ENCODE peak calls at places on chromosome 6, in nine cellular contexts. X, Q, C, S, Z, J, G, B and K are unnamed samples. For H3K4me1, the result is how much of the 10 kb centered on the place peaks cover.

GRCh38 chr6:10373642-10374359 is 41.1 kb downstream of the TFAP2A start:
- DNase-seq in C (no peak), B (no peak), S (no peak), Z (peak), G (no peak), Q (no peak), X (peak), J (no peak), K (no peak)

GRCh38 chr6:109318328-109318876 is 63.9 kb downstream of the CD164 start:
- DNase-seq in C (no peak), Z (no peak), S (no peak), B (peak), X (no peak), G (no peak), J (no peak), Q (no peak), K (no peak)

GRCh38 chr6:35468980-35469710 is 944 bp downstream of the RPL10A start:
- DNase-seq in X (no peak), C (peak), G (no peak), Q (no peak), J (no peak), B (no peak), Z (no peak), S (no peak), K (no peak)

GRCh38 chr6:150528648-150529285 is 70.9 kb upstream of the PLEKHG1 start:
- DNase-seq in X (no peak), J (no peak), G (peak), Z (no peak), S (no peak), C (peak), Q (no peak), B (peak), K (no peak)

GRCh38 chr6:26305097-26305841 is 59.7 kb upstream of the BTN3A2 start:
- DNase-seq in Z (peak), S (no peak), B (peak), Q (no peak), G (peak), C (peak), J (peak), X (no peak), K (no peak)

GRCh38 chr6:83867527-83868161 is 8.2 kb downstream of the CYB5R4 start:
- DNase-seq in G (no peak), C (no peak), Z (peak), B (peak), J (peak), X (peak), Q (peak), S (no peak), K (peak)

GRCh38 chr6:106872044-106872443 is 102.5 kb downstream of the CD24 start:
- DNase-seq in S (no peak), B (no peak), Q (no peak), C (no peak), G (no peak), J (no peak), X (no peak), Z (no peak), K (no peak)

GRCh38 chr6:21722488-21722887 is 128.9 kb downstream of the SOX4 start:
- DNase-seq in Z (no peak), J (no peak), B (no peak), S (no peak), G (peak), X (no peak), Q (no peak), C (no peak), K (no peak)

GRCh38 chr6:87674286-87674685 is 27.7 kb downstream of the AKIRIN2 start:
- DNase-seq in Z (no peak), G (no peak), Q (no peak), J (no peak), S (no peak), C (no peak), X (no peak), B (no peak), K (no peak)
- TF ChIP-seq CTCF in Z (no peak), G (no peak), Q (no peak), J (no peak), S (no peak), C (no peak), X (no peak), B (no peak), K (no peak)

DNA sequence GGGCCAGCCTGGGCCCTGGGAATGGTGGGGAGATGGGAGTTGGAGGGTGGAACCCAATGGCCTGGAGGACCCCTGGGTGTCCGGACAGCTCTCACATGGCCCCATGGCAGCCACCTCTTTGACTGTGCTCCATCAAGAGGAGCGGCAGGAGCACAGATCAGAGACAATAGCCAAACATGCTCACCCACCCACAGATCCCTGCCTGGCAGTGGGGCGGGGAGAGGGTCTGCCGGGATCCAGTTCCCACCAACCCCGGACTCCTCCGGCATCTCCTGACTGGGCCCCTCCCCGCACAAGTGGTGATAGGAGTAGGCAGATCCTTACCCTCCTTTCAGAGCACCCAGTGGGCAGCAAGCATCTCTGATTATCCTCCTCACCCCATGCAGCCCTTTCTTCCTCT is 31.9 kb upstream of the MRPS18A start:
- DNase-seq in G (no peak), J (no peak), Q (no peak), X (no peak), B (no peak), S (no peak), C (peak), Z (no peak), K (no peak)
- H3K4me1 ChIP-seq in G (under half), J (under half), Q (under half), X (under half), B (under half), S (under half), C (under half), Z (under half), K (under half)

DNA sequence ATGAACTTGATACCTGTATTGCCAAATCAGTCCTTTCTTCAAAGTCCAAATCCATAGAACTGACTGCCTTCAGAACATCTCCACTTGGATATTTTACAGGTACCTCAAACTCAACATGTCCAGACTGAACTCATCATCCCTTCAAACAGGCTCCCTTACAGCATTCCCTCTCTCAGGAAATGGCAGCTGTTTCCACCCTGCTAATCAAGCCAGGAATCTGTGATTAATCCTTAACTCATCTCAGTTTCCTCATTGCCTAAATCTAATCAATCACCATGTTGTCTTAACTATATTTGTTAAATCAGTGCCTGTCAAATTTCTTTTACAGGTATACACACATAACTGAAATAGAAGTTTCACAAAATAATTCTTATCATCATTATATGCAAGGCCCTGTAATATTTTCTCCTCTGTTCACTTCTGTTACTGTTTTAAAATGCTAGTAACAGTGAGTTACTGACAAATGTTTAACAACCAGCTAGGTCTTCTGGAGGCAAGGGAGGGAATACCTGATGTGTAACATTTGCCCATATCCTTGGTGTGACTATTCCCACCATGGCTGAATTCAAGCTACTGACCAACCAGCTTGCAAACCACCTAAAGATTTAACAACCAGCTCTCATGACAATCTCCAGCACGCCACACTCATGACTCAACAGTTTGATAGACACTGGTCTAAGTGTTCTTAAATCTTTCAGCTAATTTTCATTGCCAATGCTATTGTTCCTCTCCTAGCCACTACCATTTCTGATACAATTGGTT is 124.9 kb downstream of the ADAT2 start:
- DNase-seq in B (no peak), C (no peak), Q (no peak), X (no peak), Z (no peak), S (no peak), J (no peak), G (no peak), K (no peak)
- H3K27ac ChIP-seq in B (no peak), C (no peak), Q (no peak), X (no peak), Z (no peak), S (no peak), J (no peak), G (no peak), K (peak)

DNA sequence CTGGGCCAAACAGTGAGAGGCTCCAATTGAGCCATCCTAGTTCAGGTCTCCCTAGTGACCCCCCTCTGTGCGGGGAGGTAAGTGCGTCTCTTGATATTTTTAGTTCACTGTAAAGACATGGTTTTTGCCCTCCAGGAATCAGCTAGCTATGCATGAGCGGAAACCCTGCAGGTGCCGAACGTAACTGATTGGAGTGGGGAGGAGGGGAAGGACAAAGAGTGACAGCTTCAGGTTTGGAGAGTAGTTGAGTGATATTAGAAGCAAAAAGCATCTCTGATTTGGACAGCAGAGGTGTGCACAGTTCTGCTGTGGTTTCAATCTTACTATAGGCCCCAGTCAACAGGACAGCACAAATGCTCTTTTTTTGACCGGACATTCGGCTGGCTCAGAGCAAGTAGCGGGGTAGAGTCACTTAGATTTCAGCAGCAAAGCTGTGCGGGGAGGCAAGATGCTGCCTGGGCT is 31.8 kb downstream of the TBC1D7 start:
- DNase-seq in S (no peak), X (no peak), B (no peak), Z (no peak), J (no peak), Q (no peak), C (no peak), G (no peak), K (no peak)
- TF ChIP-seq CTCF in S (no peak), X (no peak), B (no peak), Z (no peak), J (no peak), Q (no peak), C (no peak), G (no peak), K (no peak)

DNA sequence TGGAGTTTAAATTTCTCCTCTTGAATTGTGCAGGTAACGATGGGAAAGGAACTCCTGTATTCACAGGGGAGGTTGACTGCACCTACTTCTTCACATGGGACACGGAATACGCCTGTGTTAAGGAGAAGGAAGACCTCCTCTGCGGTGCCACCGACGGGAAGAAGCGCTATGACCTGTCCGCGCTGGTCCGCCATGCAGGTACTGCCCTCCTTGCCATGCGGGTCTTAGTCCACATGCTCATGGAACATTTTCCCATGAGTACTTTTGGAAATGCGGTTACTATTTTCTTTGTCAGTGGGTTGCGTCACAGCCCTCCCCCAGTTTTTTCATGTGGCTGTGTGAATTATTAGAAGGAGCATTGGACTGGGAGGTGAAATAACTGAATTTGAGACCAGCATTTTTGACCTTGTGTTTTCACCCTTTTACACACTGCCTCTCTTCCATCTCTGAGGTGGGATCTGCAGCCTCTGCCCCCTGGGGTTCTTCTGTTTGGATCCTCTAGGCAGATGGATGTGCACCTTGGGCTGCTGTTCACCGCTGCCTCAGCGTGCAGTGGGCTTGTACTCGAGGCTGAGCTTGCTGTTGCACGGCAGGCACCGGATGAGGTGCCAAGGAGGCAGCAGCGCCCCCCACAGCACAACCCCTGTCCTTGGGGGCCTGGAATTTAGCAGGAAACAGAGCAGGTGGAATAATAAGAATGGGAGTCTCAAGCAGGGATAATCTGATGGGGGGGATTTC is 71.8 kb downstream of the IGF2R start:
- DNase-seq in J (no peak), Z (no peak), G (no peak), C (no peak), X (no peak), B (no peak), S (no peak), Q (no peak), K (no peak)
- H3K4me1 ChIP-seq in J (under half), Z (under half), G (under half), C (under half), X (under half), B (under half), S (half or more), Q (under half), K (half or more)

GRCh38 chr6:134849920-134850447 is 99.9 kb downstream of the ALDH8A1 start:
- DNase-seq in Q (no peak), C (no peak), S (no peak), Z (no peak), G (peak), J (no peak), B (no peak), X (no peak), K (no peak)

GRCh38 chr6:134850906-134851305 is 99.0 kb downstream of the ALDH8A1 start:
- DNase-seq in Z (no peak), G (peak), S (no peak), C (no peak), Q (no peak), X (no peak), J (no peak), B (no peak), K (no peak)

GRCh38 chr6:134851548-134851947 is 98.4 kb downstream of the ALDH8A1 start:
- DNase-seq in Q (no peak), X (no peak), Z (no peak), G (no peak), C (no peak), J (no peak), B (no peak), S (no peak), K (no peak)

GRCh38 chr6:134848076-134848475 is 101.8 kb downstream of the ALDH8A1 start:
- DNase-seq in C (no peak), B (no peak), S (no peak), G (no peak), J (no peak), Q (no peak), X (no peak), Z (no peak), K (no peak)

GRCh38 chr6:134853111-134854055 is 96.5 kb downstream of the ALDH8A1 start:
- DNase-seq in C (no peak), G (no peak), Q (no peak), S (no peak), X (peak), J (no peak), B (peak), Z (no peak), K (no peak)
- H3K27ac ChIP-seq in C (no peak), G (no peak), Q (no peak), S (no peak), X (no peak), J (no peak), B (peak), Z (peak), K (no peak)

GRCh38 chr6:137921823-137922222 is 54.8 kb downstream of the TNFAIP3 start:
- DNase-seq in J (no peak), S (no peak), B (no peak), G (no peak), X (no peak), C (no peak), Q (no peak), Z (no peak), K (no peak)
- TF ChIP-seq CTCF in J (no peak), S (no peak), B (no peak), G (no peak), X (peak), C (no peak), Q (no peak), Z (no peak), K (no peak)

GRCh38 chr6:41448256-41448655 is 97.9 kb upstream of the FOXP4 start:
- DNase-seq in J (no peak), Z (no peak), Q (no peak), C (no peak), G (no peak), B (no peak), X (no peak), S (no peak), K (no peak)

GRCh38 chr6:41446907-41447545 is 99.2 kb upstream of the FOXP4 start:
- DNase-seq in G (no peak), S (no peak), B (no peak), C (no peak), X (no peak), Q (no peak), Z (no peak), J (no peak), K (no peak)

GRCh38 chr6:41445268-41445667 is 100.9 kb upstream of the FOXP4 start:
- DNase-seq in X (no peak), B (no peak), S (no peak), J (no peak), G (no peak), Q (no peak), Z (no peak), C (no peak), K (no peak)

GRCh38 chr6:41443616-41444525 is 102.3 kb upstream of the FOXP4 start:
- DNase-seq in G (no peak), Z (no peak), X (no peak), B (peak), C (peak), J (no peak), S (no peak), Q (no peak), K (no peak)

DNA sequence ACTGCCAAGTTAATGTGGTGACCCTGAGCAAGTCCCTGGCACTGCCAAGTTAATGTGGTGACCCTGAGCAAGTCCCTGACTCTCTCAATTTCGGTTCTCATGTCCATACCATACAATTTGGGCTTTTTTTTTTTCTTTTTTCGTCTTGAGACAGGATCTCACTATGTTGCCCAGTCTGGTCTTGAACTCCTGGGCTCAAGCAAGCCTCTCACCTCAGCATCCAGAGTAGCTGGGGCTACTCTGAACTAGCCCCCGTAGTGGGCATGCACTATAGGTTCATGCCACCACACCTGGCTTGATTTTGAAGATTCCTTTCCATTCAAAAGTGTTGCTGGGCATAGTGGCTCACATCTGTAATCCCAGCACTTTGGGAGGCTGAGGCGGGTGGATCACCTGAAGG is 100.0 kb upstream of the FOXP4 start:
- DNase-seq in J (no peak), G (no peak), C (no peak), S (no peak), Z (no peak), X (no peak), Q (no peak), B (no peak), K (no peak)
- H3K4me1 ChIP-seq in J (half or more), G (under half), C (under half), S (under half), Z (under half), X (under half), Q (under half), B (half or more), K (under half)